ENCODE peak calls at places on chromosomes 2 and 18, in seven cellular contexts. One of them, this sample, is unnamed.

GRCh38 chr18:75422341-75422910 is 5.1 kb downstream of the SMIM21 start:
- DNase-seq in uterus: no peak
- DNase-seq in GM12892: no peak
- DNase-seq in ovary: no peak
- DNase-seq in HCT116: no peak
- DNase-seq in K562: no peak
- DNase-seq in IMR-90: peak
- DNase-seq in this sample: no peak

GRCh38 chr2:47205576-47206141 is 50.6 kb upstream of the STPG4 start:
- DNase-seq in GM12892: no peak
- DNase-seq in K562: peak
- DNase-seq in HCT116: no peak
- DNase-seq in uterus: peak
- DNase-seq in ovary: peak
- DNase-seq in IMR-90: peak
- DNase-seq in this sample: no peak

GRCh38 chr2:230599854-230600253 is 112.8 kb upstream of the CAB39 start:
- DNase-seq in HCT116: no peak
- DNase-seq in K562: no peak
- DNase-seq in uterus: no peak
- DNase-seq in IMR-90: no peak
- DNase-seq in GM12892: no peak
- DNase-seq in ovary: no peak
- DNase-seq in this sample: no peak

GRCh38 chr2:68292108-68292710 is 27.5 kb downstream of the CNRIP1 start:
- DNase-seq in uterus: no peak
- DNase-seq in IMR-90: peak
- DNase-seq in K562: peak
- DNase-seq in ovary: no peak
- DNase-seq in HCT116: peak
- DNase-seq in GM12892: no peak
- DNase-seq in this sample: peak

GRCh38 chr2:189393440-189394111 is 47.7 kb upstream of the WDR75 start:
- DNase-seq in IMR-90: peak
- DNase-seq in GM12892: no peak
- DNase-seq in uterus: no peak
- DNase-seq in ovary: no peak
- DNase-seq in K562: no peak
- DNase-seq in HCT116: peak
- DNase-seq in this sample: no peak

GRCh38 chr2:239734436-239735005 is 290.6 kb downstream of the NDUFA10 start:
- DNase-seq in HCT116: no peak
- DNase-seq in ovary: no peak
- DNase-seq in GM12892: no peak
- DNase-seq in K562: no peak
- DNase-seq in uterus: no peak
- DNase-seq in IMR-90: no peak
- DNase-seq in this sample: no peak

GRCh38 chr18:45248240-45248903 is 366.9 kb upstream of the SLC14A2 start:
- DNase-seq in K562: no peak
- DNase-seq in GM12892: no peak
- DNase-seq in IMR-90: peak
- DNase-seq in HCT116: no peak
- DNase-seq in ovary: peak
- DNase-seq in uterus: peak
- DNase-seq in this sample: no peak

GRCh38 chr18:74873629-74874028 is 276.0 kb downstream of the ZNF407 start:
- DNase-seq in IMR-90: no peak
- DNase-seq in uterus: no peak
- DNase-seq in GM12892: no peak
- DNase-seq in K562: no peak
- DNase-seq in ovary: no peak
- DNase-seq in HCT116: no peak
- DNase-seq in this sample: no peak

GRCh38 chr2:229235136-229235914 is 35.8 kb downstream of the PID1 start:
- DNase-seq in HCT116: no peak
- DNase-seq in IMR-90: peak
- DNase-seq in GM12892: no peak
- DNase-seq in ovary: no peak
- DNase-seq in K562: no peak
- DNase-seq in uterus: peak
- DNase-seq in this sample: peak

DNA sequence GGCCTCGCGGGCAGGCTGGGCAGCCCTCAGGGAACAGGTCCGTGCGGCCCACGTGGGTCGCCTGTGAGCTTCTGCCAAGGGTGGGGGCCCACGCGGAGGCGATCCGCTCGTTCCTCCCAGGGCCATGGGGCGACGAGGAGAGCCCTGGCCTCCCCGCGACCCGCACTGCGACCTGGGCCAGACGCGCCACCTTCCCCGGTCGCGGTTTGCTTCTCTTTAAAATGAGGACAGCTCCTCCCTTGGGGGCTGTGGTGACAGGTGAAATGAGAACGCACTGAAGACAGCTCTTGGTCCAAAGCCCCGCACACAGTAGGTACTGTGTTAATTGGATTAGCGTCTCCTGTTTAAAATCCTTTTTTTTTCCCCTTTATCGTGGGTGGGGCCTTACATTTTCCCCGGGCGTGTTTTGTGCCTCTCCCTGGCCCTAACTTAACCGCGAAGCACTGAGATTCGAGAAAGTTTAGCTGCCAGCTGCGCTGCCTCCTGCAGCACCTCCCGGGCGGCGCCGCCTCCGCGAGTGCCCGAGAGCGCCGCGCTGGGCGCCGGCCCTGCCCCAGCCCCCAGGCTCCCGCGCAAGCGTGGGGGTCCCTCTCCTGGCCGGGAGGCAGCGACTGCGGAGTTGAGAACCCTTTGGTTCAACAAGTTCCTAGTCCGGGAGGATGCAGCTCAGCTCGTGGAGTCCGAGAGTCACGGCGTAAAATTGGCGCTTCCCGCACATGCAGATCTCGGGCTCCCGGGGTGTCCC is 1.1 kb downstream of the HPCAL1 start:
- DNase-seq in K562: peak
- DNase-seq in ovary: peak
- DNase-seq in uterus: peak
- DNase-seq in IMR-90: peak
- DNase-seq in HCT116: no peak
- DNase-seq in GM12892: no peak
- DNase-seq in this sample: peak
- TF ChIP-seq POLR2A in K562: no peak
- TF ChIP-seq POLR2A in ovary: no peak
- TF ChIP-seq POLR2A in uterus: no peak
- TF ChIP-seq POLR2A in IMR-90: no peak
- TF ChIP-seq POLR2A in HCT116: no peak
- TF ChIP-seq POLR2A in GM12892: no peak
- TF ChIP-seq POLR2A in this sample: no peak

GRCh38 chr2:201154615-201155014 is 28.3 kb upstream of the CASP10 start:
- DNase-seq in IMR-90: no peak
- DNase-seq in K562: no peak
- DNase-seq in ovary: no peak
- DNase-seq in uterus: no peak
- DNase-seq in HCT116: no peak
- DNase-seq in GM12892: no peak
- DNase-seq in this sample: no peak

GRCh38 chr2:201156051-201156450 is 26.9 kb upstream of the CASP10 start:
- DNase-seq in ovary: no peak
- DNase-seq in HCT116: no peak
- DNase-seq in uterus: no peak
- DNase-seq in IMR-90: no peak
- DNase-seq in GM12892: no peak
- DNase-seq in K562: no peak
- DNase-seq in this sample: no peak

GRCh38 chr2:201157694-201158093 is 25.2 kb upstream of the CASP10 start:
- DNase-seq in K562: no peak
- DNase-seq in ovary: no peak
- DNase-seq in GM12892: no peak
- DNase-seq in uterus: no peak
- DNase-seq in HCT116: no peak
- DNase-seq in IMR-90: no peak
- DNase-seq in this sample: no peak

GRCh38 chr2:201152999-201153398 is 29.9 kb upstream of the CASP10 start:
- DNase-seq in GM12892: no peak
- DNase-seq in HCT116: no peak
- DNase-seq in IMR-90: no peak
- DNase-seq in K562: no peak
- DNase-seq in ovary: no peak
- DNase-seq in uterus: no peak
- DNase-seq in this sample: no peak

DNA sequence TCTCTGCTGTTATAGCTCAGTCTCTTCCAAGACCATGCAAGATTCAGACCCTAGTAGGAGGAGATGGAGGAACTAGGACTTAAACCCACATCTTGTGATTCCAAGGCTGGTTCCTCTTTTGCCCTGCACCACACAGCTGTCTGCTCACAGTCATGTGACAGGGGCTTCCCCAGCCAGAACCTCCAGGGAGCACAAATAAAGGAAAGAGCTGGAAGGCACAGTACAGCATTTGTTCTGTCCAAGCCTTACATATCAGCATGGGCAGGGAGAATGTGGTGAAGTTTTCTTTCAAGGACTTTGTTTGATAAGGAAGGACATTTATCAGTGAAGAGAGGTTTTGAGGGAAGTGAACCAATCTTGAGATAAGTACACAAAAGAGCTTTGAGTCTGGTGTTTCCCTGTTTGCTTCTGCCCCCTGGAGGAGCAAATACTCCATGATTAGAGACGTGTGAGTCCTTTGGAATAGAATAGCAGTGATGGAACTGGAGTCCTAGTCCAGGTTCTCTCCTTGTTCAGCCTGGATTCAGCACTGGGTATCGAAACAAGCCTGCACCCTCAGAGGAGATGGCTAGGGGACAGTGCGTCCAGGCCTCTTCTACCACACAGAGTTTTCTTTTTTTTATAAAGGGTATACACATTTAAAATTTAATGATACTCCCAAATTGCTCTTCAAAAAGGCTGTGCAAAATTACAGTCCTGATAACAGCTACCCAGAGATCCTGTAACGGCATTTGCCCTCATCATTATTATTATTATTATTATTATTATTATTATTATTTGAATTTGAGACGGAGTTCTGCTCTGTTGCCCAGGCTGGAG is 24.6 kb upstream of the CASP10 start:
- DNase-seq in HCT116: peak
- DNase-seq in ovary: peak
- DNase-seq in uterus: no peak
- DNase-seq in GM12892: no peak
- DNase-seq in K562: peak
- DNase-seq in IMR-90: peak
- DNase-seq in this sample: peak
- TF ChIP-seq POLR2A in HCT116: no peak
- TF ChIP-seq POLR2A in ovary: no peak
- TF ChIP-seq POLR2A in uterus: no peak
- TF ChIP-seq POLR2A in GM12892: no peak
- TF ChIP-seq POLR2A in K562: no peak
- TF ChIP-seq POLR2A in IMR-90: no peak
- TF ChIP-seq POLR2A in this sample: no peak

DNA sequence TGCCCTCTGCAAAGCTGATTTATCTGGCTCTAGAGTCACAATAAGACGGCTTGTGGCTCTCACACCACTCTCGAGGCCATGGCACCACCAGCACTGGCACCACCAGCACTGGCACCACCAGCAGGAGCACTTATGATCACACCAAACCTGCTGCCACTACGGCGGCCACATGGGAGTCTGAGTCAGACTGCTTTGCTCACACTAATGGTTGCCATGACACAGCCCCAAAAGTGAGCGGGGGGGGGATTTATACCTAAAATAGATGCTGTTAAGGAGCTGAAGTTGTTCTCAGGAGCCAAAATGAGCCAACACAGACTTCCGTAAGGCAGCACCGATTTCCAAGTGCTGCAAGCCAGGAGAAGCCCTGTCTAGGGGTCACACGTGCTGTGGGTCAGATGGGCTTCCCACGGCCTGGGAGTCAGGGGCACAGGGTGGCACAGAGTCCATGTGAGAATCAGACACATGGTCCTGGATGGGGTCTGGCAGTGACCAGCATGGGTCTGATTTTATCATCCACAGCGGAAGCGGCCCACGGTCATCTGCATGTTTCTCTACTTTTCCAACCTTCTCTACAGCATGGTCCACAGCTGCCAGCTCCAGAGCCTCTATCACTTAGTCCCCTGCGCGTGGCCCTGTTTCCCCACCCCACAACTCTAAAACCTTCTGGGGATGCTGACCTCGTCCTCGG is 16.7 kb downstream of the DNMT3A start:
- DNase-seq in IMR-90: peak
- DNase-seq in K562: no peak
- DNase-seq in ovary: peak
- DNase-seq in GM12892: no peak
- DNase-seq in HCT116: no peak
- DNase-seq in uterus: peak
- DNase-seq in this sample: peak
- TF ChIP-seq POLR2A in IMR-90: no peak
- TF ChIP-seq POLR2A in K562: no peak
- TF ChIP-seq POLR2A in ovary: no peak
- TF ChIP-seq POLR2A in GM12892: no peak
- TF ChIP-seq POLR2A in HCT116: no peak
- TF ChIP-seq POLR2A in uterus: peak
- TF ChIP-seq POLR2A in this sample: no peak

GRCh38 chr2:222381556-222381955 is 42.8 kb upstream of the SGPP2 start:
- DNase-seq in GM12892: no peak
- DNase-seq in IMR-90: no peak
- DNase-seq in uterus: no peak
- DNase-seq in ovary: no peak
- DNase-seq in HCT116: no peak
- DNase-seq in K562: no peak
- DNase-seq in this sample: no peak
- TF ChIP-seq POLR2A in GM12892: no peak
- TF ChIP-seq POLR2A in IMR-90: no peak
- TF ChIP-seq POLR2A in uterus: no peak
- TF ChIP-seq POLR2A in ovary: no peak
- TF ChIP-seq POLR2A in HCT116: no peak
- TF ChIP-seq POLR2A in K562: no peak
- TF ChIP-seq POLR2A in this sample: no peak